ENCODE peak calls at places on chromosomes 7 and 10, in five cellular contexts. V, P, I, O and C are unnamed samples.

GRCh38 chr7:9752033-9752432 is 1221.6 kb upstream of the PHF14 start:
- DNase-seq in I (no peak), P (no peak), V (no peak), O (no peak), C (no peak)

GRCh38 chr10:79022565-79023488 is 45.9 kb upstream of the ZMIZ1 start:
- DNase-seq in O (peak), I (peak), P (peak), V (peak), C (no peak)

GRCh38 chr10:123583639-123584418 is 82.3 kb upstream of the GPR26 start:
- DNase-seq in P (no peak), V (peak), I (peak), O (peak), C (peak)

GRCh38 chr7:129951076-129952011 is 1.4 kb downstream of the UBE2H start:
- DNase-seq in V (no peak), O (peak), I (no peak), P (no peak), C (no peak)

GRCh38 chr7:78780560-78780959 is 672.9 kb downstream of the MAGI2 start:
- DNase-seq in V (no peak), I (no peak), P (no peak), O (no peak), C (no peak)

GRCh38 chr10:24463683-24464426 is 254.9 kb downstream of the KIAA1217 start:
- DNase-seq in V (no peak), O (no peak), P (no peak), I (no peak), C (peak)

GRCh38 chr7:156458011-156458410 is 182.6 kb upstream of the RNF32 start:
- DNase-seq in P (no peak), I (no peak), O (no peak), V (no peak), C (no peak)

GRCh38 chr7:100686201-100686821 is 7.7 kb downstream of the GIGYF1 start:
- DNase-seq in P (no peak), O (no peak), V (no peak), I (no peak), C (no peak)

GRCh38 chr7:1101580-1102431 is 13.9 kb downstream of the GPER1 start:
- DNase-seq in O (no peak), V (no peak), P (no peak), I (no peak), C (no peak)

GRCh38 chr10:89505606-89506005 is 29.8 kb downstream of the SLC16A12 start:
- DNase-seq in V (no peak), O (no peak), I (no peak), P (no peak), C (no peak)

GRCh38 chr7:143433759-143434158 is 9.5 kb upstream of the TAS2R60 start:
- DNase-seq in V (no peak), I (no peak), O (no peak), P (no peak), C (no peak)

GRCh38 chr10:117339569-117339968 is 35.7 kb downstream of the PDZD8 start:
- DNase-seq in V (no peak), P (no peak), O (no peak), I (no peak), C (peak)

GRCh38 chr10:133364645-133365431 is 7.0 kb upstream of the FUOM start:
- DNase-seq in V (no peak), I (no peak), O (no peak), P (no peak), C (no peak)

GRCh38 chr7:98974205-98974604 is 95.9 kb downstream of the TRRAP start:
- DNase-seq in P (no peak), V (no peak), O (no peak), I (no peak), C (no peak)

GRCh38 chr7:91286432-91286831 is 22.2 kb downstream of the FZD1 start:
- DNase-seq in P (no peak), V (no peak), O (peak), I (no peak), C (no peak)

GRCh38 chr7:19677201-19677600 is 31.6 kb downstream of the POLR1F start:
- DNase-seq in P (no peak), I (no peak), V (no peak), O (no peak), C (no peak)

GRCh38 chr10:26468291-26468690 is 30.1 kb downstream of the APBB1IP start:
- DNase-seq in I (no peak), P (no peak), O (no peak), V (no peak), C (no peak)

GRCh38 chr7:101119876-101120275 is 7.0 kb upstream of the SERPINE1 start:
- DNase-seq in P (no peak), O (no peak), I (no peak), V (no peak), C (no peak)

GRCh38 chr7:157955383-157955999 is 618.7 kb downstream of the DNAJB6 start:
- DNase-seq in V (no peak), O (no peak), P (no peak), I (no peak), C (no peak)
- TF ChIP-seq CEBPB in V (no peak), O (no peak), P (no peak), I (no peak), C (no peak)

GRCh38 chr10:44786451-44786850 is 124.7 kb upstream of the TMEM72 start:
- DNase-seq in I (no peak), V (no peak), P (no peak), O (no peak), C (peak)
- TF ChIP-seq CEBPB in I (no peak), V (no peak), P (no peak), O (no peak), C (peak)

DNA sequence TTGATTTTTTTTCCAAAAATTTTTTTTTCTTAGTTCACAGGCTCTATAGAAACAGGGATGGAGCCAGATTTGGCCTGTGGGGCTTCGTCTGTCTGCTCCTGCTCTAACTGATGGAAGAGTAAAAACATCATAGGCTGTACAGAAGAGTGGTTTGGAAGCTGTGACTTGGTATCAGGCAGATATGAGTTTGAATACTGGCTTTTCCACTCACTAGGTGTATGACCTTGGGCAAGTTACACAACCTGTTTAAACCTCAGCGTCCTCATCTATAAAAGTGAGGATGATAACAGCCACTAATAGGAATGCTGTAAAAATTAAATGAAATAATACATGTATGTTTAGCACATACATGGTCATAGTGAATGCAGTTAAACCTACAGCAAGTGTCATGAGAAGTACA is 26.9 kb upstream of the DNAJC1 start:
- DNase-seq in O (no peak), P (no peak), I (no peak), V (no peak), C (no peak)
- TF ChIP-seq CEBPB in O (no peak), P (no peak), I (no peak), V (no peak), C (no peak)

DNA sequence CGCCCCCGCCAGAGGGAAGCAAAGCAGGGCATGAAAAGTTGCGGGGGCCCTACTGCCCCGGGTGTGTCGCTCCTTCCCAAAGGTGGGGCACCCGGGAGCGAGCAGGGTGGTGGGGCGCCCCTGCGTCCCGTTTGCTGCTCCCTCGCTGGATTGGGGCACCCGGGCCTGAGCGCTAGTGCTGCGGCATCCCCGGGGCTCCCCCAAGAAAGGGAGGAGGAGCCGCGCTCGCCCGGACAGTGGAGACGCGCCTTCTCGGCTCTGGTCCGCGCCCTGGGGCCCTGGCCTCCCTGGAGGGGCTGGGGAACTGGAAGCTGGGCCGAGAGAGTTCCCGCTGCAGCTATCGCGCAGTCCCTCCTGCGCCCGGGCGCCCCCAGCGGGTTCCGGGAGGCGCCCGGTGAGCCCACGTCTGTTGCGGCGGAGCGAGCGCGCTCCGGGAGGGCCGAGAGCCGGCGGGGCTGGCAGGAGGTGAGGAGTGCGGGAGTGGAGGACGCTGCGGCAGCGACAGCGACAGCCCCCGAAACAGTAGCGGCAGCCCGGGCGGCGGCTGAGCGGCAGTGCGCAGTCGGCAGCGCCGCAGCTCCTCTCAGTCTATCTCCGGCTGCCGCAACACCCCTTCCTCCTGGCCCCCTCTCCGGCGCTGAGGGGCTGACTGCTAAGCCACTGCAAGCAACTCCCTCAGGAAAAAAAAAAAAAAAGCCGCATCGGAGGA is 505 bp upstream of the BMPER start:
- DNase-seq in O (no peak), P (no peak), V (no peak), I (peak), C (peak)
- TF ChIP-seq CEBPB in O (no peak), P (no peak), V (no peak), I (no peak), C (no peak)

GRCh38 chr7:31443457-31443856 is 70.4 kb upstream of the ITPRID1 start:
- DNase-seq in V (peak), I (peak), P (peak), O (peak), C (peak)
- TF ChIP-seq CEBPB in V (no peak), I (no peak), P (no peak), O (no peak), C (no peak)